ENCODE peak calls at places on chromosomes 12 and 14, in seven cellular contexts. V is Peyer's patch; I is CD4-positive, alpha-beta memory T cell; W is upper lobe of right lung; L is GM23248; C is CD8-positive, alpha-beta memory T cell; O is cardiac muscle cell. E is an unnamed sample.

GRCh38 chr14:89241934-89242670 is 174.9 kb downstream of the FOXN3 start:
- DNase-seq in V (no peak), I (no peak), W (no peak), L (peak; percentile 19), C (no peak), O (no peak), E (no peak)

GRCh38 chr12:95701722-95702418 is 88.7 kb downstream of the NTN4 start:
- DNase-seq in V (no peak), I (no peak), W (no peak), L (no peak), C (no peak), O (no peak), E (no peak)

GRCh38 chr12:25712169-25712568 is 159.1 kb upstream of the LMNTD1 start:
- DNase-seq in V (no peak), I (no peak), W (no peak), L (no peak), C (no peak), O (no peak), E (no peak)

GRCh38 chr14:56117765-56118610 is at the start of gene PELI2:
- DNase-seq in V (peak; percentile 92), I (peak; percentile 89), W (peak; percentile 93), L (peak; percentile 86), C (peak; percentile 70), O (peak; percentile 84), E (peak; percentile 72)

GRCh38 chr12:64392221-64392620 is 1.7 kb upstream of the C12orf56 start:
- DNase-seq in V (no peak), I (no peak), W (no peak), L (peak; percentile 68), C (no peak), O (peak; percentile 51), E (no peak)

GRCh38 chr12:42588308-42588836 is 1.2 kb downstream of the PRICKLE1 start:
- DNase-seq in V (no peak), I (no peak), W (no peak), L (peak; percentile 54), C (no peak), O (peak; percentile 38), E (no peak)

GRCh38 chr14:83491091-83491490 is 1957.4 kb upstream of the SEL1L start:
- DNase-seq in V (no peak), I (no peak), W (no peak), L (no peak), C (no peak), O (no peak), E (no peak)

GRCh38 chr12:51368640-51369517 is 22.3 kb downstream of the GALNT6 start:
- DNase-seq in V (peak; percentile 96), I (peak; percentile 94), W (peak; percentile 75), L (no peak), C (peak; percentile 79), O (no peak), E (peak; percentile 94)

GRCh38 chr14:87888136-87888999 is 104.6 kb downstream of the GALC start:
- DNase-seq in V (no peak), I (no peak), W (no peak), L (peak; percentile 62), C (no peak), O (peak; percentile 19), E (peak; percentile 23)

GRCh38 chr14:34766611-34767010 is 52.2 kb upstream of the CFL2 start:
- DNase-seq in V (no peak), I (no peak), W (no peak), L (peak; percentile 49), C (no peak), O (no peak), E (no peak)

GRCh38 chr12:45178771-45179170 is 37.1 kb upstream of the ANO6 start:
- DNase-seq in V (no peak), I (no peak), W (no peak), L (no peak), C (no peak), O (no peak), E (no peak)

GRCh38 chr14:65594153-65594881 is 181.8 kb downstream of the FUT8 start:
- DNase-seq in V (peak; percentile 49), I (no peak), W (no peak), L (no peak), C (no peak), O (no peak), E (no peak)

GRCh38 chr12:52307836-52308806 is 13.1 kb downstream of the KRT83 start:
- DNase-seq in V (peak; percentile 53), I (no peak), W (peak; percentile 86), L (peak; percentile 78), C (no peak), O (peak; percentile 82), E (peak; percentile 23)

GRCh38 chr14:38623661-38624060 is 367.8 kb upstream of the CLEC14A start:
- DNase-seq in V (no peak), I (no peak), W (no peak), L (peak; percentile 67), C (no peak), O (no peak), E (no peak)

GRCh38 chr12:45582536-45582935 is 147.0 kb upstream of the ARID2 start:
- DNase-seq in V (no peak), I (no peak), W (no peak), L (no peak), C (no peak), O (no peak), E (no peak)

GRCh38 chr14:37594916-37595808 is at the start of the genes FOXA1 and TTC6:
- DNase-seq in V (peak; percentile 58), I (no peak), W (peak; percentile 88), L (peak; percentile 69), C (no peak), O (peak; percentile 48), E (peak; percentile 35)

GRCh38 chr12:49232940-49233841 is 31.7 kb upstream of the TUBA1C start:
- DNase-seq in V (peak; percentile 49), I (no peak), W (peak; percentile 71), L (no peak), C (no peak), O (peak; percentile 92), E (no peak)

GRCh38 chr12:111366583-111366982 is 2.3 kb downstream of the PHETA1 start:
- DNase-seq in V (no peak), I (no peak), W (no peak), L (no peak), C (no peak), O (no peak), E (no peak)

GRCh38 chr14:104420990-104421389 is 158.6 kb upstream of the C14orf180 start:
- DNase-seq in V (no peak), I (no peak), W (peak; percentile 53), L (no peak), C (no peak), O (no peak), E (no peak)

GRCh38 chr12:34603382-34604035 is 581.2 kb downstream of the ALG10 start:
- DNase-seq in V (no peak), I (no peak), W (no peak), L (no peak), C (no peak), O (no peak), E (no peak)

GRCh38 chr12:34602213-34602940 is 580.1 kb downstream of the ALG10 start:
- DNase-seq in V (no peak), I (no peak), W (no peak), L (no peak), C (no peak), O (no peak), E (no peak)

GRCh38 chr12:34604631-34605509 is 582.6 kb downstream of the ALG10 start:
- DNase-seq in V (no peak), I (no peak), W (peak; percentile 46), L (no peak), C (no peak), O (no peak), E (no peak)

GRCh38 chr12:34605510-34605887 is 583.2 kb downstream of the ALG10 start:
- DNase-seq in V (no peak), I (no peak), W (no peak), L (no peak), C (no peak), O (no peak), E (no peak)

DNA sequence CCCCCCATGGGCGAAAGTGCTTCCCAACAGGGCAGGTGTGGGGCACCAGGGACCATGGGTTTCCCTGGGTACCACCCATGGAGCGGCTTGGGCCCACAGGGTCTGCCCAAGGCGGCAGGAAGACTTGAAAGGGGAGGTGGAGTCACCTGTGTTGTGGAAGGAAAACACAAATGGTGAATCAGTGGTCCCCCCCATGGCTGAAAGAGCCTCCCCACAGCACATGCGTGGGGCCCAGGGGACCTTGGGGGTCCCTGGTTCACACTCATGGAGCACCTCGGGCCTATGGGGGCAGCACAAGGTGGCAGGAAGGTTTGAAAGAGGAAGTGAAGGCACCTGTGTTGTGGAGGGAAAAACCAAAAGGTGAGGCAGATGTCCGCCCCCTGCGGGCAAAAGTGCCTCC is 581.9 kb downstream of the ALG10 start:
- DNase-seq in V (no peak), I (no peak), W (peak; percentile 55), L (no peak), C (no peak), O (no peak), E (no peak)
- H3K9me3 ChIP-seq in V (no peaks in the 10 kb centered on the region), I (no peaks in the 10 kb centered on the region), W (peaks cover 11% of the 10 kb centered on the region), L (no peaks in the 10 kb centered on the region), C (no peaks in the 10 kb centered on the region), O (no peaks in the 10 kb centered on the region), E (no peaks in the 10 kb centered on the region)

GRCh38 chr12:113909776-113910420 is 56.2 kb downstream of the RBM19 start:
- DNase-seq in V (no peak), I (no peak), W (peak; percentile 35), L (no peak), C (no peak), O (no peak), E (no peak)

GRCh38 chr12:113910751-113911272 is 55.3 kb downstream of the RBM19 start:
- DNase-seq in V (no peak), I (no peak), W (peak; percentile 36), L (no peak), C (no peak), O (no peak), E (no peak)

GRCh38 chr12:113912761-113913295 is 53.3 kb downstream of the RBM19 start:
- DNase-seq in V (peak; percentile 77), I (peak; percentile 15), W (peak; percentile 73), L (peak; percentile 67), C (peak; percentile 40), O (peak; percentile 81), E (peak; percentile 10)

GRCh38 chr12:113914176-113914575 is 51.9 kb downstream of the RBM19 start:
- DNase-seq in V (no peak), I (no peak), W (peak; percentile 46), L (no peak), C (no peak), O (no peak), E (no peak)

GRCh38 chr12:113911971-113912760 is 54.0 kb downstream of the RBM19 start:
- DNase-seq in V (no peak), I (no peak), W (peak; percentile 40), L (no peak), C (no peak), O (no peak), E (no peak)
- H3K4me1 ChIP-seq in V (no peaks in the 10 kb centered on the region), I (no peaks in the 10 kb centered on the region), W (no peaks in the 10 kb centered on the region), L (no peaks in the 10 kb centered on the region), C (no peaks in the 10 kb centered on the region), O (no peaks in the 10 kb centered on the region), E (no peaks in the 10 kb centered on the region)

DNA sequence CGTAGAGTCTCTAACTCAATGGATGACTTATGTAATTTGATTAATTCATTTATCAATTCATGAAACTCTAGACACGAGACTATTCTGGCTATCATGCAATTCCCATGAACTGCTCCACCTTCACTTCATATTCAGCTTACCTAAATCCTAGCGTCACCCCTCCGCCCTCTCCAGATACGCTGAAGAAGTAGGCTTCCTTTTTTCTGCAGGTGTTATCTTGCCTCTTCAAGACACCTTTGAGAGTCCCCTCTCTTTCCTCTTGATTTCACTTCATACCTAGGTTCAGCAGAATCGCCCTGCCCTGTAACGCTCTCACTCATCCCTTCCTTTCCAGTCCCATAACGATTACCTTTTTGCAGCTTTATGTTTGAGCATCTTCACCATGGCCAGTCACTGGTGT is 4.0 kb upstream of the RNASE4 start:
- DNase-seq in V (no peak), I (no peak), W (no peak), L (no peak), C (no peak), O (no peak), E (no peak)
- H3K4me3 ChIP-seq in V (no peak overlapping the region), I (peak overlapping the region; percentile 57), W (peak overlapping the region; percentile 73), L (peak overlapping the region; percentile 95), C (peak overlapping the region; percentile 97), O (peak overlapping the region; percentile 64), E (peak overlapping the region; percentile 93)

GRCh38 chr12:69464433-69464832 is 5.8 kb upstream of the FRS2 start:
- DNase-seq in V (no peak), I (no peak), W (no peak), L (peak; percentile 57), C (no peak), O (no peak), E (no peak)
- H3K9me3 ChIP-seq in V (no peaks in the 10 kb centered on the region), I (no peaks in the 10 kb centered on the region), W (no peaks in the 10 kb centered on the region), L (no peaks in the 10 kb centered on the region), C (no peaks in the 10 kb centered on the region), O (no peaks in the 10 kb centered on the region), E (no peaks in the 10 kb centered on the region)

E was measured in CD4-positive, CD25-positive, alpha-beta regulatory T cell.